ENCODE peak calls at places on chromosomes 2 and 18, in eight cellular contexts. U is IMR-90, H is colonic mucosa, O is K562, G is GM23248, E is mesenchymal stem cell, Z is SK-N-SH, Q is H9. M is an unnamed sample.

GRCh38 chr2:68789603-68790002 is 55.0 kb downstream of the ARHGAP25 start:
- DNase-seq in U (no peak), H (no peak), O (no peak), G (no peak), E (no peak), Z (no peak), Q (no peak), M (no peak)

GRCh38 chr2:19365126-19365525 is 6.7 kb upstream of the OSR1 start:
- DNase-seq in U (no peak), H (no peak), O (no peak), G (no peak), E (no peak), Z (peak), Q (no peak), M (no peak)

GRCh38 chr18:13563390-13563805 is 163.0 kb downstream of the FAM210A start:
- DNase-seq in U (no peak), H (no peak), O (no peak), G (no peak), E (peak), Z (no peak), Q (no peak), M (no peak)

GRCh38 chr2:120672526-120673204 is 63.0 kb upstream of the GLI2 start:
- DNase-seq in U (no peak), H (no peak), O (no peak), G (no peak), E (no peak), Z (no peak), Q (no peak), M (no peak)

GRCh38 chr2:106058469-106059137 is 135.5 kb downstream of the UXS1 start:
- DNase-seq in U (no peak), H (no peak), O (no peak), G (no peak), E (no peak), Z (no peak), Q (no peak), M (no peak)

GRCh38 chr18:33201509-33201926 is 239.0 kb downstream of the CCDC178 start:
- DNase-seq in U (no peak), H (peak), O (peak), G (peak), E (peak), Z (peak), Q (peak), M (peak)

GRCh38 chr2:55010149-55010591 is 40.1 kb downstream of the RTN4 start:
- DNase-seq in U (peak), H (peak), O (peak), G (peak), E (peak), Z (no peak), Q (no peak), M (peak)

GRCh38 chr2:113834057-113834720 is 55.7 kb upstream of the ACTR3 start:
- DNase-seq in U (no peak), H (no peak), O (no peak), G (no peak), E (no peak), Z (no peak), Q (no peak), M (no peak)

GRCh38 chr2:231717281-231718180 is 9.2 kb downstream of the PTMA start:
- DNase-seq in U (peak), H (no peak), O (peak), G (peak), E (peak), Z (peak), Q (peak), M (peak)

GRCh38 chr18:49725809-49726514 is 87.4 kb downstream of the ACAA2 start:
- DNase-seq in U (peak), H (no peak), O (peak), G (peak), E (peak), Z (peak), Q (peak), M (no peak)

GRCh38 chr2:28904295-28904694 is 9.8 kb downstream of the WDR43 start:
- DNase-seq in U (peak), H (no peak), O (no peak), G (peak), E (peak), Z (no peak), Q (no peak), M (no peak)

GRCh38 chr2:127411609-127412370 is 6.4 kb upstream of the PROC start:
- DNase-seq in U (no peak), H (no peak), O (no peak), G (no peak), E (no peak), Z (no peak), Q (no peak), M (no peak)

GRCh38 chr2:18332477-18332876 is 228.0 kb downstream of the RDH14 start:
- DNase-seq in U (no peak), H (no peak), O (no peak), G (no peak), E (no peak), Z (no peak), Q (no peak), M (no peak)

GRCh38 chr2:112577756-112578155 is 6.7 kb upstream of the CHCHD5 start:
- DNase-seq in U (peak), H (no peak), O (no peak), G (peak), E (peak), Z (no peak), Q (no peak), M (no peak)

GRCh38 chr2:64469261-64469660 is 15.3 kb downstream of the LGALSL start:
- DNase-seq in U (no peak), H (no peak), O (no peak), G (no peak), E (no peak), Z (no peak), Q (no peak), M (no peak)

GRCh38 chr2:46164581-46165301 is 132.5 kb upstream of the EPAS1 start:
- DNase-seq in U (peak), H (peak), O (no peak), G (peak), E (peak), Z (no peak), Q (no peak), M (no peak)

GRCh38 chr2:162017233-162017632 is 56.8 kb downstream of the DPP4 start:
- DNase-seq in U (no peak), H (no peak), O (no peak), G (no peak), E (no peak), Z (no peak), Q (no peak), M (no peak)

GRCh38 chr2:239803764-239804111 is 221.4 kb downstream of the NDUFA10 start:
- DNase-seq in U (no peak), H (no peak), O (no peak), G (no peak), E (no peak), Z (no peak), Q (peak), M (no peak)

GRCh38 chr2:236086971-236087465 is 81.2 kb downstream of the GBX2 start:
- DNase-seq in U (no peak), H (no peak), O (no peak), G (no peak), E (no peak), Z (no peak), Q (peak), M (no peak)

GRCh38 chr18:55110436-55110835 is 151.2 kb upstream of the CCDC68 start:
- DNase-seq in U (no peak), H (no peak), O (no peak), G (no peak), E (peak), Z (no peak), Q (no peak), M (no peak)

GRCh38 chr18:12515550-12515949 is 107.8 kb downstream of the PRELID3A start:
- DNase-seq in U (no peak), H (no peak), O (no peak), G (peak), E (no peak), Z (no peak), Q (no peak), M (no peak)

GRCh38 chr2:75870133-75870532 is 159.4 kb upstream of the GCFC2 start:
- DNase-seq in U (no peak), H (no peak), O (no peak), G (no peak), E (no peak), Z (no peak), Q (peak), M (no peak)

GRCh38 chr2:152201466-152201830 is 25.9 kb upstream of the STAM2 start:
- DNase-seq in U (no peak), H (no peak), O (no peak), G (no peak), E (no peak), Z (no peak), Q (no peak), M (no peak)

GRCh38 chr2:121705958-121706357 is 30.7 kb downstream of the NIFK start:
- DNase-seq in U (no peak), H (no peak), O (no peak), G (no peak), E (no peak), Z (no peak), Q (no peak), M (no peak)

GRCh38 chr18:21101172-21101571 is 10.4 kb downstream of the ROCK1 start:
- DNase-seq in U (no peak), H (no peak), O (no peak), G (no peak), E (no peak), Z (no peak), Q (no peak), M (no peak)

GRCh38 chr2:46848446-46848845 is 67.2 kb downstream of the MCFD2 start:
- DNase-seq in U (no peak), H (peak), O (no peak), G (peak), E (no peak), Z (no peak), Q (no peak), M (peak)

GRCh38 chr2:23617817-23618216 is 232.8 kb downstream of the KLHL29 start:
- DNase-seq in U (no peak), H (no peak), O (no peak), G (no peak), E (no peak), Z (no peak), Q (no peak), M (no peak)

DNA sequence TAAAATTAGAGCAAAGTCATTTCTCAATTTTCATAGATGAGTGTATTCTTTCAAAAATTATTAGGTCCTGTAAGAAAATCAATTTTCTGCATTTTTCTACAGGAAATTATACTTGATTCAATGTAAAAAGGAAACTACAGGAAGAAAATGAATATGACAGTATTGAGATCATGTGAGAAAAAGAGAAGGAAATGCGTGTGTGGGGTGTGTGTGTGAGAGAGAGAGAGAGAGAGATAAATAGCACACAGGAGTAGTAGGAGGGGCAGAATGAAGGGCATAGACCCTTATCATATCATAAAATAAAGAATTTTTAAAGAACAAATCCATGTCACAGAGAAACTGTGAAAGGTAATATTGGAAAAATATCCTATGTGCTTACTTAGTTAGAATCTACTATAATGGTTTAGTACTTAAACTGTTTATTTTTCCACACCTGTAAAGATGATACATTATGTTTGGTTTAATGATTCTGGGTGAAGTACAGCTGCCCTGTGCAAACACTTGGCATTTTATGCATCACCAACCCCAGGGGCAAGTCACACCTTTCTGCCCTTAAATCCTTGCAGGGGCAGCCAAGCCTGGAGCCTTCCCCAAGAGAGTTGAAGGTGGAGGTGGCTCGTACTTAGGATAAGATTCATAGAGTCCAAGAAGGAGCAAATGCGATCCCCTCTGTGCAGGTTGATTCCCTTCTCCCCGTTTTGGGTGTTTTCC is 276.4 kb downstream of the TGIF1 start:
- DNase-seq in U (no peak), H (no peak), O (no peak), G (no peak), E (no peak), Z (no peak), Q (no peak), M (no peak)
- H3K9ac ChIP-seq in U (no peak), H (no peak), O (no peak), G (no peak), E (no peak), Z (no peak), Q (no peak), M (no peak)

DNA sequence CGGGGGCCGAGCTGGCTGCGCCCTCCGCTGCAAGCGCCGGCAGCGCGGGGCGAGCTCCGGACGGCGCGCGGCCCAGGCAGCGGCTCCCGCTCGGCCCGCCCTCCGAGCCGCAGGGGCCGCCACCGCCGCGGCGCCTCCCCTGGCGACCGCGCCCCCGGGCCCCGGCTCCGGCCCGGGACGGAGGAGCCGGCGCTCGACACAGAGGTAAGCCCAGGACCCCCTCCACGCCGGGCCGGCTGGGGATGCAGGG is 151 bp downstream of the SPATS2L start:
- DNase-seq in U (no peak), H (no peak), O (no peak), G (no peak), E (no peak), Z (no peak), Q (no peak), M (no peak)
- H3K9ac ChIP-seq in U (peak), H (peak), O (peak), G (peak), E (peak), Z (peak), Q (peak), M (no peak)

GRCh38 chr2:29983308-29983707 is 61.9 kb upstream of the ALK start:
- DNase-seq in U (no peak), H (no peak), O (no peak), G (no peak), E (no peak), Z (no peak), Q (no peak), M (no peak)
- H3K9ac ChIP-seq in U (no peak), H (no peak), O (no peak), G (no peak), E (no peak), Z (no peak), Q (no peak), M (no peak)

GRCh38 chr2:101115664-101116063 is 35.5 kb downstream of the TBC1D8 start:
- DNase-seq in U (no peak), H (no peak), O (no peak), G (no peak), E (no peak), Z (no peak), Q (no peak), M (no peak)

GRCh38 chr2:101113441-101114267 is 37.5 kb downstream of the TBC1D8 start:
- DNase-seq in U (peak), H (peak), O (no peak), G (peak), E (peak), Z (peak), Q (peak), M (no peak)

GRCh38 chr2:101116348-101116747 is 34.8 kb downstream of the TBC1D8 start:
- DNase-seq in U (no peak), H (no peak), O (no peak), G (no peak), E (no peak), Z (no peak), Q (no peak), M (no peak)

GRCh38 chr2:101114268-101114783 is 36.9 kb downstream of the TBC1D8 start:
- DNase-seq in U (no peak), H (no peak), O (no peak), G (no peak), E (no peak), Z (peak), Q (no peak), M (no peak)

DNA sequence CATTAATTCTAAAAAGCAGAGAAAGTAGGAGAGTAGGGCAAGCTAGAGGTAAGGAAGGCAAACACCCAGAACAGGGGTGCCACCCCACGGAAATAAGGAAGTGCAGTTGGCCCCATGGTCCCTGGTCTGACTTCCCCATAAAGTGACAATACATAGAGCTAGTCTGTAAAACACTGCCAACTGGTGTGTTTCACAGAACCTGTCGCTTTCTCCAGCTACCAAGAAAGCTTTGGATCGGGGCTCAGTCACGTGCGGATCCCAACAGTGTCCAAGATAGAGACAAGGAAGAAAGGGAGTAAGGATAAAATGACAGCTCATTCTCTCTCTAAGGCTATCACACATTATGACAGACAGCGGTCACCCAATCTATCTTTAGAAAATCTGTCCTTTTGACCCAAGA is 36.4 kb downstream of the TBC1D8 start:
- DNase-seq in U (no peak), H (peak), O (no peak), G (no peak), E (no peak), Z (no peak), Q (no peak), M (no peak)
- H3K9ac ChIP-seq in U (no peak), H (no peak), O (no peak), G (no peak), E (no peak), Z (no peak), Q (no peak), M (no peak)

GRCh38 chr18:35463050-35463449 is 34.7 kb downstream of the INO80C start:
- DNase-seq in U (no peak), H (no peak), O (peak), G (no peak), E (no peak), Z (peak), Q (no peak), M (no peak)

GRCh38 chr18:35458271-35458670 is 39.5 kb downstream of the INO80C start:
- DNase-seq in U (no peak), H (no peak), O (no peak), G (no peak), E (peak), Z (no peak), Q (no peak), M (no peak)

GRCh38 chr18:35458677-35459441 is 38.9 kb downstream of the INO80C start:
- DNase-seq in U (peak), H (peak), O (peak), G (peak), E (peak), Z (no peak), Q (peak), M (no peak)

GRCh38 chr18:35459997-35460396 is 37.8 kb downstream of the INO80C start:
- DNase-seq in U (no peak), H (no peak), O (no peak), G (no peak), E (no peak), Z (no peak), Q (no peak), M (no peak)

DNA sequence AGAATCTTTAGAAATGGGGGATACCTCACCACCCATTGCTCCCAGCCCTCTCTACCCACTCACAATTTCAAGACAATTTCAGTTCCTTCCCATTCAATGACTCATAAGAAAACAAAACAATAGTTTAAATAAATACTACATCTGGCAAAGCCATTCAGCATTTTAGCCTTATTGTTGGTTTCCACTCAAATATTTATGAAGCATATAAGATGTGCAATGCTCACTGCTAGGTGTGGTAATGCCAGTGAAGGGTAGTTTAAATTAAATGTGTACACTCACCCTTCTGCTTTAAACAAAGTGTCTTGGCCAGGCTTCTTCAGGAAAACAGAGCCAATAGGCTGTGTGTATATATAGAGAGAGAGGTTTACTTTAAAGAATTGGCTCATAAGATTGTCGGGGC is 37.0 kb downstream of the INO80C start:
- DNase-seq in U (peak), H (no peak), O (no peak), G (peak), E (peak), Z (no peak), Q (no peak), M (no peak)
- H3K9ac ChIP-seq in U (no peak), H (no peak), O (no peak), G (no peak), E (no peak), Z (no peak), Q (no peak), M (no peak)

GRCh38 chr2:39260087-39260486 is 16.3 kb upstream of the CDKL4 start:
- DNase-seq in U (no peak), H (no peak), O (no peak), G (no peak), E (no peak), Z (no peak), Q (no peak), M (no peak)

GRCh38 chr2:39266906-39267434 is 23.2 kb upstream of the CDKL4 start:
- DNase-seq in U (peak), H (no peak), O (no peak), G (no peak), E (no peak), Z (no peak), Q (no peak), M (no peak)

GRCh38 chr2:39266139-39266805 is 22.5 kb upstream of the CDKL4 start:
- DNase-seq in U (peak), H (no peak), O (no peak), G (peak), E (peak), Z (no peak), Q (no peak), M (peak)

GRCh38 chr2:39265315-39265714 is 21.5 kb upstream of the CDKL4 start:
- DNase-seq in U (no peak), H (no peak), O (no peak), G (no peak), E (no peak), Z (no peak), Q (no peak), M (peak)

DNA sequence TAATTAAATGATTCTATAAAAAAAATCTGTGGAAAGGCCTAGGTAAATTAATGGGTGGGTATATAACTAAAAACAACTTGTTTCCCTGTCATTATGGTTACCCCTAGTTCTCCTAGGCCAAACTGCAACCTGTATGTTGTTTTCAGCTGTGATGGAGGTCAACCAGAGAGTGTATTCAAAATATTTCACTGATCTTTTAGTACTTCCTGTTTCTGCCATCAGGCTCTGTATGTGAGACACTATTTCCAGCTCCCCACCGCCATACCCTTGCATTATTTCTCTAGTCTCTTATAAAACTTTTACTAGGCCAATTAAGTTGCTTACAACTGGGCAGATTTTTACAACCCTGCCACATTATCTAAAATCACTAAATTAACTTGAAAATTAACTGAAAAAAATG is 21.0 kb upstream of the CDKL4 start:
- DNase-seq in U (no peak), H (no peak), O (no peak), G (no peak), E (no peak), Z (no peak), Q (no peak), M (peak)
- H3K9ac ChIP-seq in U (no peak), H (no peak), O (no peak), G (no peak), E (no peak), Z (no peak), Q (no peak), M (peak)

M was measured in Karpas-422.